ENCODE peak calls at places on chromosomes 5 and 9, in four cellular contexts. N is NCI-H187 treated with DMSO at 0.1 percent for 48 hours, I is NCI-H1092 treated with DMSO at 0.1 percent for 48 hours, E is dermis microvascular lymphatic vessel endothelial cell. L is an unnamed sample.

GRCh38 chr9:134648701-134649525 is 7.3 kb downstream of the COL5A1 start:
- DNase-seq in N (no peak), I (no peak), E (no peak), L (no peak)

GRCh38 chr9:129685220-129685932 is 19.9 kb downstream of the PRRX2 start:
- DNase-seq in N (no peak), I (no peak), E (no peak), L (no peak)

GRCh38 chr5:87151547-87151946 is 116.1 kb upstream of the RASA1 start:
- DNase-seq in N (no peak), I (no peak), E (no peak), L (no peak)

GRCh38 chr5:72799721-72800120 is 16.7 kb upstream of the TNPO1 start:
- DNase-seq in N (no peak), I (no peak), E (peak), L (no peak)

GRCh38 chr5:142888469-142889085 is 118.4 kb downstream of the ARHGAP26 start:
- DNase-seq in N (no peak), I (peak), E (peak), L (no peak)

GRCh38 chr9:123642291-123643278 is 286.6 kb downstream of the CRB2 start:
- DNase-seq in N (peak), I (peak), E (no peak), L (no peak)

GRCh38 chr9:35736201-35736633 is 3.8 kb downstream of the CREB3 start:
- DNase-seq in N (no peak), I (peak), E (no peak), L (no peak)

GRCh38 chr9:89766981-89767380 is 162.2 kb downstream of the GADD45G start:
- DNase-seq in N (no peak), I (no peak), E (no peak), L (no peak)

GRCh38 chr5:168471785-168472184 is 14.5 kb upstream of the RARS1 start:
- DNase-seq in N (no peak), I (no peak), E (no peak), L (no peak)

GRCh38 chr9:129285382-129285781 is 107.3 kb upstream of the IER5L start:
- DNase-seq in N (no peak), I (no peak), E (no peak), L (no peak)

GRCh38 chr5:163580516-163580915 is 75.1 kb downstream of the MAT2B start:
- DNase-seq in N (no peak), I (no peak), E (no peak), L (no peak)

GRCh38 chr5:22500521-22500920 is 352.6 kb downstream of the CDH12 start:
- DNase-seq in N (peak), I (no peak), E (no peak), L (no peak)

GRCh38 chr5:133147815-133148634 is 96.2 kb downstream of the HSPA4 start:
- DNase-seq in N (no peak), I (no peak), E (no peak), L (no peak)